ENCODE peak calls at places on chromosomes 13 and 19, in six cellular contexts. W is hepatocyte, M is SK-N-SH, Y is neural progenitor cell, L is PC-3, N is GM23248. X is an unnamed sample. For H3K9me3, the result is how much of the 10 kb centered on the place peaks cover.

GRCh38 chr19:4391701-4392543 is 8.4 kb downstream of the SH3GL1 start:
- DNase-seq in W (no peak), M (no peak), Y (no peak), L (no peak), N (peak), X (no peak)

GRCh38 chr19:45050036-45050435 is 11.2 kb downstream of the CLASRP start:
- DNase-seq in W (no peak), M (no peak), Y (no peak), L (no peak), N (peak), X (no peak)

GRCh38 chr19:31099470-31100190 is 249.6 kb downstream of the TSHZ3 start:
- DNase-seq in W (no peak), M (peak), Y (peak), L (peak), N (peak), X (no peak)

GRCh38 chr13:52615817-52616216 is 26.4 kb upstream of the HNRNPA1L2 start:
- DNase-seq in W (no peak), M (no peak), Y (no peak), L (no peak), N (no peak), X (peak)

GRCh38 chr13:75365724-75366173 is 116.2 kb downstream of the TBC1D4 start:
- DNase-seq in W (no peak), M (no peak), Y (no peak), L (peak), N (peak), X (peak)

GRCh38 chr13:49731766-49732165 is 40.5 kb upstream of the EBPL start:
- DNase-seq in W (no peak), M (no peak), Y (no peak), L (peak), N (peak), X (no peak)

GRCh38 chr19:58351558-58351878 is 1.8 kb downstream of the A1BG start:
- DNase-seq in W (no peak), M (no peak), Y (no peak), L (no peak), N (no peak), X (no peak)

GRCh38 chr19:29510701-29511265 is 15.0 kb upstream of the VSTM2B start:
- DNase-seq in W (no peak), M (no peak), Y (peak), L (no peak), N (no peak), X (no peak)

GRCh38 chr13:28955264-28955966 is 135.3 kb downstream of the MTUS2 start:
- DNase-seq in W (no peak), M (no peak), Y (no peak), L (no peak), N (no peak), X (no peak)

GRCh38 chr19:48962849-48963165 is 2.3 kb upstream of the FTL start:
- DNase-seq in W (no peak), M (no peak), Y (no peak), L (no peak), N (no peak), X (no peak)

GRCh38 chr19:16330368-16330801 is 5.8 kb downstream of the KLF2 start:
- DNase-seq in W (peak), M (no peak), Y (no peak), L (peak), N (peak), X (peak)

GRCh38 chr19:45809643-45810159 is 5.4 kb downstream of the RSPH6A start:
- DNase-seq in W (no peak), M (no peak), Y (no peak), L (peak), N (peak), X (peak)

GRCh38 chr13:109545964-109546363 is 240.4 kb downstream of the IRS2 start:
- DNase-seq in W (no peak), M (no peak), Y (peak), L (no peak), N (no peak), X (no peak)

GRCh38 chr13:96996886-96997285 is 2.6 kb upstream of the OXGR1 start:
- DNase-seq in W (no peak), M (no peak), Y (no peak), L (no peak), N (no peak), X (peak)

GRCh38 chr13:32081591-32081990 is 50.0 kb downstream of the FRY start:
- DNase-seq in W (no peak), M (no peak), Y (no peak), L (no peak), N (no peak), X (no peak)

GRCh38 chr13:110421696-110422395 is 114.8 kb downstream of the COL4A2 start:
- DNase-seq in W (no peak), M (no peak), Y (no peak), L (no peak), N (no peak), X (no peak)

GRCh38 chr19:15402411-15403150 is 16.2 kb downstream of the AKAP8L start:
- DNase-seq in W (no peak), M (no peak), Y (no peak), L (no peak), N (no peak), X (no peak)

GRCh38 chr19:4379383-4380253 is 20.7 kb downstream of the SH3GL1 start:
- DNase-seq in W (no peak), M (peak), Y (no peak), L (peak), N (peak), X (peak)

GRCh38 chr13:52599853-52600603 is 42.2 kb upstream of the HNRNPA1L2 start:
- DNase-seq in W (peak), M (peak), Y (peak), L (no peak), N (peak), X (peak)

GRCh38 chr19:6101991-6102390 is 8.3 kb downstream of the RFX2 start:
- DNase-seq in W (no peak), M (no peak), Y (no peak), L (no peak), N (no peak), X (no peak)

GRCh38 chr19:9597027-9597426 is 12.7 kb upstream of the ZNF121 start:
- DNase-seq in W (no peak), M (no peak), Y (no peak), L (peak), N (peak), X (no peak)

GRCh38 chr19:18969953-18970659 is 29.1 kb upstream of the HOMER3 start:
- DNase-seq in W (no peak), M (no peak), Y (no peak), L (no peak), N (no peak), X (no peak)

GRCh38 chr19:18966304-18966703 is 25.3 kb upstream of the HOMER3 start:
- DNase-seq in W (no peak), M (no peak), Y (no peak), L (peak), N (no peak), X (no peak)

GRCh38 chr19:18964121-18964520 is 23.1 kb upstream of the HOMER3 start:
- DNase-seq in W (no peak), M (no peak), Y (no peak), L (no peak), N (no peak), X (no peak)

GRCh38 chr19:18972301-18972831 is 31.3 kb upstream of the HOMER3 start:
- DNase-seq in W (no peak), M (no peak), Y (no peak), L (no peak), N (peak), X (no peak)

GRCh38 chr19:18967358-18968146 is 26.5 kb upstream of the HOMER3 start:
- DNase-seq in W (peak), M (no peak), Y (no peak), L (peak), N (peak), X (no peak)
- TF ChIP-seq EZH2phosphoT487 in W (no peak), M (no peak), Y (no peak), L (no peak), N (no peak), X (no peak)

GRCh38 chr19:18253716-18254115 is 20.5 kb downstream of the IQCN start:
- DNase-seq in W (no peak), M (no peak), Y (no peak), L (peak), N (peak), X (peak)

GRCh38 chr19:18252370-18252717 is 21.9 kb downstream of the IQCN start:
- DNase-seq in W (no peak), M (no peak), Y (no peak), L (no peak), N (no peak), X (no peak)

GRCh38 chr19:18251587-18252369 is 22.5 kb downstream of the IQCN start:
- DNase-seq in W (peak), M (peak), Y (peak), L (peak), N (peak), X (peak)

GRCh38 chr19:18254546-18255500 is 19.4 kb downstream of the IQCN start:
- DNase-seq in W (no peak), M (no peak), Y (no peak), L (peak), N (peak), X (peak)

GRCh38 chr19:18253130-18253529 is 21.1 kb downstream of the IQCN start:
- DNase-seq in W (no peak), M (no peak), Y (no peak), L (no peak), N (no peak), X (no peak)
- H3K27ac ChIP-seq in W (no peak), M (no peak), Y (no peak), L (no peak), N (no peak), X (no peak)

GRCh38 chr19:23571175-23571574 is 115.8 kb downstream of the ZNF675 start:
- DNase-seq in W (no peak), M (no peak), Y (no peak), L (no peak), N (no peak), X (peak)
- H3K9me3 ChIP-seq in W (under half), M (under half), Y (under half), L (under half), N (under half), X (under half)

GRCh38 chr19:38361633-38362075 is 12.7 kb upstream of the PSMD8 start:
- DNase-seq in W (peak), M (peak), Y (peak), L (peak), N (peak), X (peak)
- TF ChIP-seq EZH2phosphoT487 in W (no peak), M (no peak), Y (no peak), L (no peak), N (no peak), X (no peak)